ENCODE peak calls at places on chromosomes 1 and 21, in four cellular contexts. G is SW480; Q is activated CD8-positive, alpha-beta memory T cell treated with anti-CD3 and anti-CD28 coated beads, Interleukin-2, amount 50 U/mL, for 4 hours; A is NCI-H2029 treated with DMSO at 0.1 percent for 48 hours. S is an unnamed sample.

GRCh38 chr1:214537219-214537618 is 14.2 kb downstream of the PTPN14 start:
- DNase-seq in G (no peak), Q (no peak), A (peak; percentile 31), S (peak; percentile 53)

GRCh38 chr1:24965571-24965930 is 35.5 kb upstream of the RUNX3 start:
- DNase-seq in G (no peak), Q (no peak), A (no peak), S (no peak)

GRCh38 chr1:60569189-60569588 is 495.6 kb upstream of the C1orf87 start:
- DNase-seq in G (no peak), Q (no peak), A (peak; percentile 30), S (peak; percentile 99)

GRCh38 chr1:5477716-5478115 is 514.5 kb downstream of the NPHP4 start:
- DNase-seq in G (no peak), Q (no peak), A (no peak), S (no peak)

GRCh38 chr1:183942933-183943693 is 94.4 kb downstream of the COLGALT2 start:
- DNase-seq in G (peak; percentile 15), Q (no peak), A (peak; percentile 17), S (peak; percentile 87)

GRCh38 chr21:41691205-41692203 is 75.3 kb downstream of the RIPK4 start:
- DNase-seq in G (no peak), Q (no peak), A (no peak), S (no peak)

GRCh38 chr21:42111470-42111743 is 40.3 kb downstream of the UMODL1 start:
- DNase-seq in G (no peak), Q (no peak), A (no peak), S (no peak)

GRCh38 chr1:84830136-84830535 is 62.9 kb downstream of the LPAR3 start:
- DNase-seq in G (no peak), Q (no peak), A (no peak), S (no peak)

GRCh38 chr21:44704636-44705001 is 6.8 kb downstream of the TSPEAR start:
- DNase-seq in G (no peak), Q (no peak), A (no peak), S (no peak)

GRCh38 chr1:157089789-157090188 is 9.8 kb downstream of the ETV3L start:
- DNase-seq in G (no peak), Q (no peak), A (no peak), S (no peak)

GRCh38 chr1:117826551-117827078 is 102.8 kb downstream of the GDAP2 start:
- DNase-seq in G (peak; percentile 33), Q (no peak), A (no peak), S (peak; percentile 94)

GRCh38 chr1:169163059-169163458 is 56.6 kb downstream of the ATP1B1 start:
- DNase-seq in G (peak; percentile 74), Q (no peak), A (no peak), S (peak; percentile 78)

GRCh38 chr1:243667591-243667990 is 182.5 kb downstream of the AKT3 start:
- DNase-seq in G (no peak), Q (no peak), A (no peak), S (no peak)

GRCh38 chr1:205199090-205199930 is 12.2 kb downstream of the DSTYK start:
- DNase-seq in G (peak; percentile 20), Q (no peak), A (no peak), S (no peak)

GRCh38 chr1:202987922-202988583 is 19.1 kb upstream of the TMEM183A start:
- DNase-seq in G (no peak), Q (no peak), A (no peak), S (no peak)

GRCh38 chr1:30490554-30491053 is 232.8 kb downstream of the MATN1 start:
- DNase-seq in G (no peak), Q (no peak), A (no peak), S (no peak)

GRCh38 chr1:19110266-19110927 is 99.7 kb downstream of the UBR4 start:
- DNase-seq in G (no peak), Q (no peak), A (no peak), S (no peak)

GRCh38 chr1:64856564-64856963 is 109.8 kb downstream of the JAK1 start:
- DNase-seq in G (no peak), Q (no peak), A (peak; percentile 71), S (no peak)

GRCh38 chr1:245247791-245248789 is 93.3 kb downstream of the KIF26B start:
- DNase-seq in G (no peak), Q (no peak), A (no peak), S (peak; percentile 56)

GRCh38 chr1:53165408-53165961 is 23.0 kb upstream of the SLC1A7 start:
- DNase-seq in G (no peak), Q (no peak), A (no peak), S (no peak)

GRCh38 chr1:61448934-61449368 is 276.0 kb downstream of the TM2D1 start:
- DNase-seq in G (no peak), Q (no peak), A (no peak), S (peak; percentile 46)

GRCh38 chr1:49298304-49298703 is 521.6 kb upstream of the BEND5 start:
- DNase-seq in G (no peak), Q (no peak), A (no peak), S (no peak)

GRCh38 chr1:75937034-75937433 is 4.8 kb upstream of the ASB17 start:
- DNase-seq in G (no peak), Q (no peak), A (no peak), S (peak; percentile 20)

GRCh38 chr1:150558328-150558727 is 9.1 kb downstream of the ADAMTSL4 start:
- DNase-seq in G (no peak), Q (no peak), A (no peak), S (no peak)

GRCh38 chr1:163565171-163565570 is 243.4 kb downstream of the NUF2 start:
- DNase-seq in G (no peak), Q (no peak), A (no peak), S (no peak)

GRCh38 chr1:23718482-23718881 is 24.8 kb upstream of the ELOA start:
- DNase-seq in G (peak; percentile 68), Q (no peak), A (no peak), S (peak; percentile 41)

GRCh38 chr1:199083680-199084079 is 444.8 kb downstream of the PTPRC start:
- DNase-seq in G (no peak), Q (no peak), A (no peak), S (no peak)

GRCh38 chr1:26991310-26992116 is 2.0 kb upstream of the TRNP1 start:
- DNase-seq in G (no peak), Q (no peak), A (no peak), S (no peak)

GRCh38 chr1:97573560-97573959 is 347.3 kb downstream of the DPYD start:
- DNase-seq in G (no peak), Q (no peak), A (no peak), S (no peak)

GRCh38 chr1:165696625-165697100 is 1.7 kb downstream of the ALDH9A1 start:
- DNase-seq in G (no peak), Q (no peak), A (no peak), S (peak; percentile 58)

GRCh38 chr1:158145173-158145719 is 35.4 kb upstream of the CD1D start:
- DNase-seq in G (no peak), Q (no peak), A (no peak), S (peak; percentile 74)

GRCh38 chr1:201708691-201709090 is 120.3 kb upstream of the IPO9 start:
- DNase-seq in G (no peak), Q (no peak), A (no peak), S (no peak)

GRCh38 chr21:22154579-22155274 is 1156.5 kb downstream of the NCAM2 start:
- DNase-seq in G (no peak), Q (no peak), A (no peak), S (no peak)

GRCh38 chr1:38670544-38671122 is 188.9 kb downstream of the RRAGC start:
- DNase-seq in G (no peak), Q (no peak), A (no peak), S (no peak)

GRCh38 chr1:164885311-164885710 is 326.3 kb downstream of the PBX1 start:
- DNase-seq in G (no peak), Q (no peak), A (no peak), S (peak; percentile 68)

GRCh38 chr1:21931171-21932093 is 5.7 kb downstream of the HSPG2 start:
- DNase-seq in G (peak; percentile 82), Q (no peak), A (no peak), S (peak; percentile 43)

GRCh38 chr1:43619314-43619790 is 30.6 kb upstream of the KDM4A start:
- DNase-seq in G (no peak), Q (no peak), A (no peak), S (no peak)

GRCh38 chr21:36205962-36206361 is 49.3 kb downstream of the DOP1B start:
- DNase-seq in G (no peak), Q (no peak), A (no peak), S (no peak)